ENCODE peak calls at places on chromosome 17, in four cellular contexts. F is activated CD8-positive, alpha-beta memory T cell treated with anti-CD3 and anti-CD28 coated beads for 1 hour; Q is AG10803; J is cardiac septum. P is an unnamed sample.

GRCh38 chr17:846901-847777 is 65.0 kb downstream of the MRM3 start:
- DNase-seq in F (no peak), Q (peak), J (no peak), P (no peak)

GRCh38 chr17:42067371-42068180 is 17.2 kb upstream of the C17orf113 start:
- DNase-seq in F (no peak), Q (peak), J (peak), P (peak)

GRCh38 chr17:20191066-20191465 is 181.9 kb downstream of the SPECC1 start:
- DNase-seq in F (no peak), Q (peak), J (no peak), P (peak)

GRCh38 chr17:80854220-80854619 is 137.4 kb upstream of the CHMP6 start:
- DNase-seq in F (no peak), Q (no peak), J (no peak), P (no peak)

GRCh38 chr17:61534414-61534813 is 56.6 kb downstream of the NACA2 start:
- DNase-seq in F (no peak), Q (no peak), J (no peak), P (no peak)

GRCh38 chr17:58565389-58566311 is 51.2 kb upstream of the MTMR4 start:
- DNase-seq in F (no peak), Q (no peak), J (no peak), P (no peak)

GRCh38 chr17:66347661-66348604 is 45.5 kb downstream of the PRKCA start:
- DNase-seq in F (no peak), Q (peak), J (no peak), P (peak)

GRCh38 chr17:32769846-32770245 is 107.1 kb downstream of the MYO1D start:
- DNase-seq in F (no peak), Q (no peak), J (no peak), P (no peak)

GRCh38 chr17:49180303-49180702 is 30.1 kb downstream of the GNGT2 start:
- DNase-seq in F (peak), Q (peak), J (peak), P (peak)

GRCh38 chr17:64491034-64491860 is 5.6 kb downstream of the POLG2 start:
- DNase-seq in F (no peak), Q (peak), J (no peak), P (peak)

GRCh38 chr17:32323784-32324590 is 18.0 kb downstream of the C17orf75 start:
- DNase-seq in F (no peak), Q (peak), J (no peak), P (peak)

GRCh38 chr17:62611767-62612166 is 15.7 kb upstream of the MRC2 start:
- DNase-seq in F (no peak), Q (no peak), J (no peak), P (no peak)

GRCh38 chr17:50049636-50050035 is 6.3 kb upstream of the ITGA3 start:
- DNase-seq in F (no peak), Q (no peak), J (no peak), P (no peak)

GRCh38 chr17:78873519-78874340 is 29.3 kb downstream of the CEP295NL start:
- DNase-seq in F (no peak), Q (no peak), J (no peak), P (no peak)

GRCh38 chr17:40178660-40179059 is 1.4 kb downstream of the RAPGEFL1 start:
- DNase-seq in F (no peak), Q (no peak), J (no peak), P (no peak)

GRCh38 chr17:17487998-17488397 is 8.2 kb downstream of the RASD1 start:
- DNase-seq in F (no peak), Q (no peak), J (no peak), P (no peak)

GRCh38 chr17:14775761-14776492 is 475.0 kb downstream of the HS3ST3B1 start:
- DNase-seq in F (no peak), Q (peak), J (no peak), P (no peak)

GRCh38 chr17:71423871-71424546 is 696.8 kb upstream of the SOX9 start:
- DNase-seq in F (no peak), Q (peak), J (no peak), P (peak)

GRCh38 chr17:82014432-82014831 is 8.2 kb downstream of the CENPX start:
- DNase-seq in F (no peak), Q (no peak), J (no peak), P (no peak)

GRCh38 chr17:41322264-41322902 is 6.9 kb upstream of the KRTAP17-1 start:
- DNase-seq in F (no peak), Q (peak), J (no peak), P (peak)

GRCh38 chr17:3635474-3636153 is 436 bp downstream of the SHPK start:
- DNase-seq in F (no peak), Q (no peak), J (no peak), P (no peak)

GRCh38 chr17:75501378-75502071 is 13.8 kb downstream of the CASKIN2 start:
- DNase-seq in F (no peak), Q (no peak), J (no peak), P (no peak)

GRCh38 chr17:27793168-27793905 is 7.0 kb downstream of the NOS2 start:
- DNase-seq in F (no peak), Q (no peak), J (no peak), P (no peak)

GRCh38 chr17:12522743-12523181 is 142.9 kb upstream of the MYOCD start:
- DNase-seq in F (no peak), Q (peak), J (no peak), P (peak)

GRCh38 chr17:3973498-3974137 is 9.4 kb upstream of the ATP2A3 start:
- DNase-seq in F (no peak), Q (no peak), J (no peak), P (no peak)

GRCh38 chr17:49596613-49597244 is 21.1 kb downstream of the NXPH3 start:
- DNase-seq in F (no peak), Q (no peak), J (no peak), P (no peak)

GRCh38 chr17:61245706-61246135 is 153.9 kb upstream of the TBX2 start:
- DNase-seq in F (no peak), Q (no peak), J (no peak), P (no peak)

GRCh38 chr17:18323507-18324139 is 8.5 kb downstream of the SMCR8 start:
- DNase-seq in F (no peak), Q (no peak), J (no peak), P (no peak)

GRCh38 chr17:65013613-65014391 is 42.7 kb downstream of the GNA13 start:
- DNase-seq in F (no peak), Q (peak), J (no peak), P (peak)

GRCh38 chr17:62715882-62716390 is 88.5 kb downstream of the MRC2 start:
- DNase-seq in F (no peak), Q (no peak), J (peak), P (no peak)

GRCh38 chr17:50884354-50885311 is 18.5 kb upstream of the TOB1 start:
- DNase-seq in F (no peak), Q (no peak), J (no peak), P (no peak)

GRCh38 chr17:40350410-40351184 is 13.9 kb downstream of the GJD3 start:
- DNase-seq in F (no peak), Q (no peak), J (no peak), P (peak)

GRCh38 chr17:8147141-8147804 is 4.9 kb downstream of the PER1 start:
- DNase-seq in F (no peak), Q (no peak), J (no peak), P (no peak)

GRCh38 chr17:49616086-49616485 is 40.4 kb downstream of the NXPH3 start:
- DNase-seq in F (no peak), Q (no peak), J (no peak), P (no peak)

GRCh38 chr17:38731526-38732294 is 1.6 kb downstream of the CISD3 start:
- DNase-seq in F (no peak), Q (no peak), J (no peak), P (no peak)

GRCh38 chr17:77863814-77864161 is 94.7 kb upstream of the TNRC6C start:
- DNase-seq in F (no peak), Q (peak), J (no peak), P (no peak)

P was measured in mesenchymal stem cell.